ENCODE peak calls at places on chromosomes 13 and 19, in eight cellular contexts. W is transverse colon, N is ovary, D is breast epithelium, I is Peyer's patch, K is heart left ventricle, H is suprapubic skin, E is endothelial cell of umbilical vein. L is an unnamed sample. For H3K36me3, the result is how much of the 10 kb centered on the place peaks cover.

GRCh38 chr19:3138268-3138667 is 2.4 kb downstream of the GNA15 start:
- DNase-seq in K (no peak), W (no peak), I (no peak), D (no peak), N (no peak), E (no peak), H (no peak), L (no peak)

GRCh38 chr13:74322562-74322961 is 188.4 kb upstream of the KLF12 start:
- DNase-seq in N (no peak), I (no peak), K (no peak), D (no peak), E (no peak), H (no peak), W (no peak), L (no peak)

GRCh38 chr13:94641432-94641941 is 39.8 kb downstream of the GPR180 start:
- DNase-seq in I (no peak), H (no peak), W (no peak), D (no peak), K (no peak), E (peak), N (no peak), L (no peak)

GRCh38 chr13:94558721-94559120 is 37.2 kb downstream of the TGDS start:
- DNase-seq in W (no peak), D (no peak), N (no peak), H (no peak), E (no peak), I (no peak), K (no peak), L (peak)

GRCh38 chr19:39413269-39413902 is 917 bp downstream of the PLEKHG2 start:
- DNase-seq in W (peak), K (peak), D (no peak), N (peak), E (peak), I (peak), H (peak), L (no peak)

GRCh38 chr19:49851456-49852259 is 699 bp downstream of the PTOV1 start:
- DNase-seq in N (peak), E (peak), K (no peak), W (no peak), H (no peak), D (no peak), I (no peak), L (no peak)

GRCh38 chr13:50290186-50290585 is 274.9 kb downstream of the KCNRG start:
- DNase-seq in K (no peak), H (no peak), I (no peak), D (no peak), E (no peak), W (no peak), N (no peak), L (no peak)

GRCh38 chr19:10812902-10813404 is 23.1 kb downstream of the TMED1 start:
- DNase-seq in N (no peak), K (no peak), W (peak), H (no peak), I (no peak), D (no peak), E (peak), L (no peak)

GRCh38 chr13:76723551-76724232 is 162.5 kb downstream of the KCTD12 start:
- DNase-seq in W (peak), N (peak), H (no peak), E (peak), I (no peak), D (no peak), K (peak), L (no peak)

GRCh38 chr13:40390290-40391008 is 276.0 kb downstream of the FOXO1 start:
- DNase-seq in W (no peak), I (no peak), K (no peak), D (no peak), H (no peak), N (no peak), E (no peak), L (peak)
- H3K36me3 ChIP-seq in W (under half), I (under half), K (under half), D (under half), H (under half), N (under half), E (under half), L (under half)

DNA sequence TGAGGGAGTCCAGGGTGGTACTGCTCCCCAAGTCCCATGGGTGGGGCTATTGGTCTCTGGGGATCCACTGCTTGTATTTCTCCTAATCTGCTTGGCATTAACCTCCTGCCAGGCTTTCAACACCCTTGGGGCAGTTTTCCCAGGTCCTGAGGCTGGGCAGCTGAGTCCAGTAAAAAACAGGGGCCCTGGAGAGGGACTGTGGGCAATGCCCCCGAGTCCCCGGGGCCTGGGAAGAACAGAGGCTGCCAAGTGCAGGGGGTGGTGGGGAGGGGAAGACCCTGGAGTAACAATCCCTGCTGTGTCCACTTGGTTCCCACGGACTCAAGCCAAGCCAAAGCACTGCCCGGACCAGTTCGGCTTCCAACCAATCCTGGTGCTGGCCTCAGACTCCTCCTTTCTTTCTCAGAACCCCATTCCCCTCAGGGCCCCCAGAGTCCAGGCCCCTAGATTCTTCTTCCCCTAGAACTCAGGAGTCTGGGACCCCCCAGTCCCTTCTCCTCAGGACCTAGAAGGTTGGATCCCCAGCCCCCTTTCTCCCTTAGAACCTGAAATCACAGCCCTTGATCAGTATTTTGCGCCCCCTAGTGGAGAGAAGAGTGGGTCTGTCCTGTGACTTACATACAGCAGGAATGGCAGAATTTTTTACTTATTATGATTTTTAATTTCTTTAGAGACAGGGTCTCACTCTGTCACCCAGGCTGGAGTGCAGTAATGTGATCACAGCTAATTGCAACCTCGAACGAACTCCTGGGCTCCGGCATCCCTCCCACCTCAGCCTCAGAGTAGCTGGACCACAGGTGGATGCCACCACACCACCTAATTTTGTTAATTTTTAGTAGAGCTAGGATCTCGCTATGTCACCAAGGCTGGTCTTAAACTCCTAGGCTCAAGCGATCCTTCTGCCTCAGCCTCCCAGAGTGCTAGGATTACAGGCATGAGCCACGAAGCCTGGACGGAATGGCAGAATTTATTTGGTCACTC is 3.7 kb upstream of the CLPTM1 start:
- DNase-seq in H (no peak), I (peak), K (peak), W (peak), E (peak), N (peak), D (peak), L (no peak)
- TF ChIP-seq POLR2A in H (no peak), I (no peak), K (no peak), W (no peak), E (no peak), N (no peak), D (no peak), L (no peak)

GRCh38 chr19:38255759-38256052 is 468 bp downstream of the PPP1R14A start:
- DNase-seq in D (no peak), K (no peak), I (no peak), H (no peak), W (no peak), N (peak), E (no peak), L (no peak)

GRCh38 chr19:38251564-38252051 is 4.6 kb downstream of the PPP1R14A start:
- DNase-seq in I (no peak), E (peak), D (no peak), W (no peak), K (peak), N (peak), H (no peak), L (no peak)

GRCh38 chr19:38252935-38253691 is 3.1 kb downstream of the PPP1R14A start:
- DNase-seq in K (peak), H (no peak), I (peak), E (no peak), D (no peak), N (peak), W (no peak), L (peak)

GRCh38 chr19:38252385-38252784 is 3.8 kb downstream of the PPP1R14A start:
- DNase-seq in W (no peak), H (no peak), I (no peak), K (no peak), D (no peak), N (no peak), E (no peak), L (no peak)

DNA sequence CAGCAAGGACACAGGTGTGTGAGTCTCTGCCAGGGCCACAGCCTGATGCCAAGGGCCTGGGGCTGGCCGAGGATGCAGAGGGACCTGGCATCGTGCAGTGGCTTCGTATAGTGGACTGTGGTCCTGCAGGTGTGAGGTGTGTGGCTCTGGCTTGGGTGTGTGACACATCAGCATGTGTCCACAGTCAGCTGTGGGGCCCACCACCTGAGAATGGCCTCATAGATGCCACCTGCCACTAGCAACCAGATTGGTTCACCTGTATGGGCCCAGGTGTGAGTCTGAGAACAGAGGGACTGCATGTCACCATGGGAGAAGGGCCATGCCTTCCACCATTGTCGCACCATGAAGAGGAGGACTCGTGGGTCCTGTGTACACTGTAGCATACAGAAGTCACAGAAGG is 2.4 kb downstream of the PPP1R14A start:
- DNase-seq in K (no peak), N (no peak), D (no peak), H (no peak), W (no peak), I (no peak), E (no peak), L (no peak)
- H3K4me3 ChIP-seq in K (no peak), N (peak), D (peak), H (peak), W (no peak), I (peak), E (no peak), L (peak)

GRCh38 chr13:106261450-106261849 is 274.0 kb downstream of the EFNB2 start:
- DNase-seq in W (no peak), H (no peak), I (no peak), D (no peak), E (no peak), K (no peak), N (no peak), L (no peak)

GRCh38 chr13:106259928-106260327 is 275.5 kb downstream of the EFNB2 start:
- DNase-seq in N (no peak), I (no peak), H (no peak), D (no peak), E (no peak), W (no peak), K (no peak), L (no peak)

GRCh38 chr13:106260352-106260751 is 275.1 kb downstream of the EFNB2 start:
- DNase-seq in N (no peak), D (no peak), I (no peak), K (no peak), H (no peak), W (no peak), E (no peak), L (no peak)

GRCh38 chr13:106263801-106264200 is 271.7 kb downstream of the EFNB2 start:
- DNase-seq in E (no peak), I (no peak), W (no peak), N (no peak), D (no peak), K (no peak), H (no peak), L (no peak)

GRCh38 chr13:106262886-106263285 is 272.6 kb downstream of the EFNB2 start:
- DNase-seq in E (no peak), W (no peak), H (no peak), N (no peak), D (no peak), K (no peak), I (no peak), L (no peak)
- H3K36me3 ChIP-seq in E (under half), W (under half), H (under half), N (under half), D (under half), K (under half), I (under half), L (under half)

GRCh38 chr13:30862707-30863106 is 43.4 kb upstream of the MEDAG start:
- DNase-seq in H (no peak), E (no peak), K (no peak), D (no peak), W (peak), I (no peak), N (peak), L (no peak)

GRCh38 chr13:30861163-30861562 is 44.9 kb upstream of the MEDAG start:
- DNase-seq in H (no peak), I (no peak), D (no peak), K (no peak), N (no peak), W (no peak), E (no peak), L (no peak)

GRCh38 chr13:30863796-30864195 is 42.3 kb upstream of the MEDAG start:
- DNase-seq in I (no peak), E (no peak), K (no peak), D (no peak), H (no peak), N (no peak), W (no peak), L (no peak)

GRCh38 chr13:30863231-30863630 is 42.8 kb upstream of the MEDAG start:
- DNase-seq in K (no peak), I (no peak), H (no peak), E (no peak), W (no peak), N (no peak), D (no peak), L (no peak)

DNA sequence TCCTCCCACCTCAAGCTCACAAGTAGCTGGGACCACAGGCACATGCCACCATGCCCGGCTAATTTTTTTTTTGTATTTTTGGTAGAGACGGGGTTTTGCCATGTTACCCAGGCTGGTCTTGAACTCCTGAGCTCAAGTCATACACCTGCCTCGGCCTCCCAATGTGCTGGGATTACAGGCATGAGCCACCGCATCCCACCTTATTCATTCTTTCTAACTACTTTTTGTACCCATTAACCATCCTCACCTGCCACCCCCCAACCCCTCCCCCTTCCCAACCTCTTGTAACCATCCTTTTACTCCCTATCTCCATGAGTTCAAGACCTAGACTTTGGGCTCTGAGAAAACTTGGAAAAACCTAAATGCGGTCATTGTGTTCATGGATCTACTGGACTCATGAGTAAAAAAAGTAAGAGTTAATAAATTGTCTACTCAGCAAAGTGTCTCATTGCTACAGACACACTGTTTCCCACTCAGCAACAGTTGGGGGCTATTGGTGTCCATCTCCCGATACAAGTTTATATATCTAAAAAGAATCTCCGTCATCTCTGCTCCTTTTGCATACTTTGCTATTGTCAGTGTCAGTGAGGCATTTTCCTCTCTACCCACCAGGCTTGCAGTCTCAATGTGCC is 44.1 kb upstream of the MEDAG start:
- DNase-seq in K (no peak), I (no peak), H (no peak), E (no peak), D (no peak), W (no peak), N (no peak), L (no peak)
- TF ChIP-seq POLR2A in K (no peak), I (no peak), H (no peak), E (no peak), D (no peak), W (no peak), N (no peak), L (no peak)

DNA sequence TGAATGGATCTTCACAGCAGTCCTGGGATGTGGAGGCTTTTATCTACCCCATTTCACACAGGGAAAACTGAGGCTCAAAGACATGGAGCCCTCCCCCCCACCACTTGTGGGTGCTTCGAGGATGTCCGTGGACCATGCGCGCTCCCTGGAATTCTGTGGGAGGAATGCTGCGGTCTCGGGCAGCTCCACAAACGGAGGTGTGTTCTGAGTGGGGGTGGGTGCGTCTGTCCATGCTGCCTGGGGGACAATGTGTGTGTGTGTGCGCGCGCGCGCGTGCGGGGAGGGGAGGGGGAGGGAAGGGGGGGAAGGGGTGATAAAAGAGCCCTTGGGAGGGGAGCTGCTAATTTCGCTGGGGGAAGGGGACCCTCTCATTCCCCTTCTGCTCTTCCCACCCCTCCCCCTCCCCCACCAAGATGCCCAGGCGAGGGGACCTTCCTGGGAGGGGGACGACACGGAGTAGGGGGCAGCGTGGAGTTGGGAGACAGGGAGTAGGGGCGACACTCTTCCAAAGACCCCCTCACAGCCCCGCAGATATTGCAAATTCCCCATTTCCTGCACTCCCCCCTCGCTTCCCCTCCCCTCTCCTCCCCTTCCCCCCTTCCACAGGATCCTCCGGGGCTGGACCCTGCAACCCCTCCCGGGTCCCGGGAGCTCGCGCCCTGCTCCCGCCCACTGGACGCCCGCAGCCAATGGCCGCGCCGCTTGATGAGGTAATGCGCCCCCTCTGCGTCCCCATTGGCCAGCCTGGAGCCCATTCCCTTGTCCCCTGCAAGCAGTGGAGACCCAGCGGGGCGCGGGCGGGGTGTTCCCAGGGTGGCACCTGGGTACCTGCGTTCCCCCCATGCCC is 18.9 kb upstream of the ZNRF4 start:
- DNase-seq in D (no peak), K (no peak), I (no peak), H (no peak), W (no peak), E (no peak), N (no peak), L (no peak)
- H3K4me3 ChIP-seq in D (no peak), K (no peak), I (no peak), H (no peak), W (no peak), E (no peak), N (no peak), L (no peak)

GRCh38 chr19:335486-336066 is 9.0 kb downstream of the MIER2 start:
- DNase-seq in I (no peak), D (no peak), H (no peak), W (no peak), E (no peak), K (no peak), N (no peak), L (no peak)

GRCh38 chr19:336067-336614 is 8.5 kb downstream of the MIER2 start:
- DNase-seq in W (no peak), D (no peak), N (peak), H (peak), E (no peak), K (no peak), I (no peak), L (no peak)

GRCh38 chr19:334296-335071 is 10.1 kb downstream of the MIER2 start:
- DNase-seq in K (no peak), I (no peak), H (peak), D (no peak), E (no peak), N (no peak), W (no peak), L (no peak)

GRCh38 chr19:339262-339887 is 5.2 kb downstream of the MIER2 start:
- DNase-seq in N (no peak), H (no peak), E (no peak), W (no peak), D (no peak), K (no peak), I (no peak), L (no peak)

GRCh38 chr19:335072-335471 is 9.5 kb downstream of the MIER2 start:
- DNase-seq in H (peak), K (no peak), I (no peak), E (no peak), W (no peak), D (no peak), N (no peak), L (no peak)
- H3K36me3 ChIP-seq in H (under half), K (under half), I (under half), E (under half), W (under half), D (under half), N (under half), L (under half)

GRCh38 chr19:48419158-48419920 is 25.9 kb downstream of the GRIN2D start:
- DNase-seq in K (peak), D (no peak), E (peak), N (peak), W (peak), I (peak), H (no peak), L (no peak)
- TF ChIP-seq POLR2A in K (no peak), D (no peak), E (no peak), N (no peak), W (no peak), I (no peak), H (no peak), L (no peak)

L was measured in esophagus muscularis mucosa.